ENCODE peak calls at places on chromosome 3, in six cellular contexts. One of them, this sample, is unnamed.

GRCh38 chr3:158768361-158768787 is 33.5 kb upstream of the MFSD1 start:
- DNase-seq in IMR-90: peak; percentile 78
- DNase-seq in posterior cingulate gyrus: peak; percentile 83
- DNase-seq in HTR-8/SVneo: peak; percentile 45
- DNase-seq in left ventricle myocardium inferior: peak; percentile 76
- DNase-seq in NCI-H1436: no peak
- DNase-seq in this sample: peak; percentile 64

GRCh38 chr3:134312072-134312872 is 61.6 kb upstream of the RYK start:
- DNase-seq in IMR-90: no peak
- DNase-seq in HTR-8/SVneo: no peak
- DNase-seq in NCI-H1436: no peak
- DNase-seq in posterior cingulate gyrus: no peak
- DNase-seq in left ventricle myocardium inferior: no peak
- DNase-seq in this sample: no peak

GRCh38 chr3:69770976-69771634 is 31.8 kb downstream of the MITF start:
- DNase-seq in HTR-8/SVneo: no peak
- DNase-seq in left ventricle myocardium inferior: no peak
- DNase-seq in NCI-H1436: no peak
- DNase-seq in posterior cingulate gyrus: no peak
- DNase-seq in IMR-90: peak; percentile 87
- DNase-seq in this sample: no peak

GRCh38 chr3:105195260-105195659 is 171.4 kb upstream of the ALCAM start:
- DNase-seq in IMR-90: peak; percentile 65
- DNase-seq in HTR-8/SVneo: no peak
- DNase-seq in NCI-H1436: peak; percentile 76
- DNase-seq in left ventricle myocardium inferior: no peak
- DNase-seq in posterior cingulate gyrus: no peak
- DNase-seq in this sample: no peak

GRCh38 chr3:57963811-57964346 is 44.3 kb upstream of the FLNB start:
- DNase-seq in IMR-90: no peak
- DNase-seq in HTR-8/SVneo: no peak
- DNase-seq in left ventricle myocardium inferior: no peak
- DNase-seq in posterior cingulate gyrus: no peak
- DNase-seq in NCI-H1436: no peak
- DNase-seq in this sample: no peak

GRCh38 chr3:142568393-142569017 is 10.0 kb downstream of the ATR start:
- DNase-seq in HTR-8/SVneo: no peak
- DNase-seq in NCI-H1436: no peak
- DNase-seq in left ventricle myocardium inferior: no peak
- DNase-seq in posterior cingulate gyrus: peak; percentile 78
- DNase-seq in IMR-90: no peak
- DNase-seq in this sample: no peak

GRCh38 chr3:31550452-31551251 is 17.9 kb downstream of the STT3B start:
- DNase-seq in NCI-H1436: no peak
- DNase-seq in posterior cingulate gyrus: no peak
- DNase-seq in HTR-8/SVneo: peak; percentile 23
- DNase-seq in left ventricle myocardium inferior: no peak
- DNase-seq in IMR-90: peak; percentile 40
- DNase-seq in this sample: no peak

GRCh38 chr3:15391007-15391406 is 36.3 kb downstream of the METTL6 start:
- DNase-seq in IMR-90: no peak
- DNase-seq in posterior cingulate gyrus: no peak
- DNase-seq in left ventricle myocardium inferior: no peak
- DNase-seq in NCI-H1436: no peak
- DNase-seq in HTR-8/SVneo: no peak
- DNase-seq in this sample: no peak

GRCh38 chr3:112111785-112112402 is 21.2 kb downstream of the GCSAM start:
- DNase-seq in posterior cingulate gyrus: no peak
- DNase-seq in left ventricle myocardium inferior: no peak
- DNase-seq in HTR-8/SVneo: peak; percentile 76
- DNase-seq in NCI-H1436: peak; percentile 88
- DNase-seq in IMR-90: peak; percentile 77
- DNase-seq in this sample: peak; percentile 75

GRCh38 chr3:140113983-140114923 is 179.3 kb downstream of the CLSTN2 start:
- DNase-seq in NCI-H1436: peak; percentile 17
- DNase-seq in left ventricle myocardium inferior: no peak
- DNase-seq in IMR-90: no peak
- DNase-seq in posterior cingulate gyrus: no peak
- DNase-seq in HTR-8/SVneo: no peak
- DNase-seq in this sample: no peak

GRCh38 chr3:160755776-160756304 is at the start of gene PPM1L:
- DNase-seq in left ventricle myocardium inferior: peak; percentile 68
- DNase-seq in HTR-8/SVneo: peak; percentile 32
- DNase-seq in NCI-H1436: peak; percentile 56
- DNase-seq in IMR-90: peak; percentile 12
- DNase-seq in posterior cingulate gyrus: peak; percentile 93
- DNase-seq in this sample: peak; percentile 64

This sample was measured in adrenal gland.